ENCODE peak calls at places on chromosomes 6 and 20, in six cellular contexts. One of them, this sample, is unnamed.

GRCh38 chr20:5400164-5400762 is 83.5 kb upstream of the PROKR2 start:
- DNase-seq in neuronal stem cell: peak; percentile 67
- DNase-seq in lower lobe of right lung: no peak
- DNase-seq in heart right ventricle: no peak
- DNase-seq in right cardiac atrium: no peak
- DNase-seq in fibroblast of lung: peak; percentile 12
- DNase-seq in this sample: peak; percentile 4

GRCh38 chr6:7730852-7731251 is 5.0 kb downstream of the BMP6 start:
- DNase-seq in neuronal stem cell: no peak
- DNase-seq in lower lobe of right lung: no peak
- DNase-seq in heart right ventricle: no peak
- DNase-seq in right cardiac atrium: no peak
- DNase-seq in fibroblast of lung: peak; percentile 89
- DNase-seq in this sample: no peak

GRCh38 chr6:155710704-155711103 is 255.1 kb upstream of the NOX3 start:
- DNase-seq in neuronal stem cell: no peak
- DNase-seq in lower lobe of right lung: no peak
- DNase-seq in heart right ventricle: no peak
- DNase-seq in right cardiac atrium: no peak
- DNase-seq in fibroblast of lung: no peak
- DNase-seq in this sample: no peak

GRCh38 chr20:47540443-47541354 is 39.0 kb downstream of the NCOA3 start:
- DNase-seq in neuronal stem cell: no peak
- DNase-seq in lower lobe of right lung: no peak
- DNase-seq in heart right ventricle: no peak
- DNase-seq in right cardiac atrium: no peak
- DNase-seq in fibroblast of lung: peak; percentile 27
- DNase-seq in this sample: peak; percentile 42

GRCh38 chr20:46607191-46607848 is 43.9 kb downstream of the SLC13A3 start:
- DNase-seq in neuronal stem cell: no peak
- DNase-seq in lower lobe of right lung: no peak
- DNase-seq in heart right ventricle: no peak
- DNase-seq in right cardiac atrium: no peak
- DNase-seq in fibroblast of lung: no peak
- DNase-seq in this sample: no peak

GRCh38 chr6:21935561-21936028 is 342.0 kb downstream of the SOX4 start:
- DNase-seq in neuronal stem cell: no peak
- DNase-seq in lower lobe of right lung: no peak
- DNase-seq in heart right ventricle: no peak
- DNase-seq in right cardiac atrium: peak; percentile 54
- DNase-seq in fibroblast of lung: peak; percentile 68
- DNase-seq in this sample: peak; percentile 47

GRCh38 chr20:1108437-1108920 is 9.9 kb upstream of the PSMF1 start:
- DNase-seq in neuronal stem cell: peak; percentile 37
- DNase-seq in lower lobe of right lung: peak; percentile 65
- DNase-seq in heart right ventricle: peak; percentile 43
- DNase-seq in right cardiac atrium: peak; percentile 77
- DNase-seq in fibroblast of lung: peak; percentile 8
- DNase-seq in this sample: peak; percentile 70

GRCh38 chr6:105191351-105191750 is 11.5 kb upstream of the POPDC3 start:
- DNase-seq in neuronal stem cell: no peak
- DNase-seq in lower lobe of right lung: no peak
- DNase-seq in heart right ventricle: no peak
- DNase-seq in right cardiac atrium: no peak
- DNase-seq in fibroblast of lung: no peak
- DNase-seq in this sample: no peak

GRCh38 chr6:118617350-118617957 is 33.9 kb downstream of the CEP85L start:
- DNase-seq in neuronal stem cell: no peak
- DNase-seq in lower lobe of right lung: no peak
- DNase-seq in heart right ventricle: no peak
- DNase-seq in right cardiac atrium: no peak
- DNase-seq in fibroblast of lung: no peak
- DNase-seq in this sample: no peak

GRCh38 chr6:38508894-38509293 is 130.8 kb downstream of the BTBD9 start:
- DNase-seq in neuronal stem cell: no peak
- DNase-seq in lower lobe of right lung: no peak
- DNase-seq in heart right ventricle: no peak
- DNase-seq in right cardiac atrium: no peak
- DNase-seq in fibroblast of lung: peak; percentile 54
- DNase-seq in this sample: no peak

GRCh38 chr20:63811491-63811875 is 19.6 kb downstream of the ZBTB46 start:
- DNase-seq in neuronal stem cell: no peak
- DNase-seq in lower lobe of right lung: no peak
- DNase-seq in heart right ventricle: no peak
- DNase-seq in right cardiac atrium: no peak
- DNase-seq in fibroblast of lung: no peak
- DNase-seq in this sample: no peak

GRCh38 chr20:19012671-19013070 is 199.1 kb downstream of the SCP2D1 start:
- DNase-seq in neuronal stem cell: no peak
- DNase-seq in lower lobe of right lung: no peak
- DNase-seq in heart right ventricle: no peak
- DNase-seq in right cardiac atrium: no peak
- DNase-seq in fibroblast of lung: no peak
- DNase-seq in this sample: no peak

GRCh38 chr6:158536084-158536890 is 23.6 kb upstream of the TMEM181 start:
- DNase-seq in neuronal stem cell: peak; percentile 87
- DNase-seq in lower lobe of right lung: peak; percentile 83
- DNase-seq in heart right ventricle: peak; percentile 73
- DNase-seq in right cardiac atrium: peak; percentile 92
- DNase-seq in fibroblast of lung: peak; percentile 68
- DNase-seq in this sample: peak; percentile 71

GRCh38 chr6:13278991-13279390 is 49.3 kb downstream of the TBC1D7 start:
- DNase-seq in neuronal stem cell: no peak
- DNase-seq in lower lobe of right lung: no peak
- DNase-seq in heart right ventricle: no peak
- DNase-seq in right cardiac atrium: no peak
- DNase-seq in fibroblast of lung: no peak
- DNase-seq in this sample: no peak

GRCh38 chr6:47109281-47109680 is 67.1 kb upstream of the ADGRF1 start:
- DNase-seq in neuronal stem cell: no peak
- DNase-seq in lower lobe of right lung: no peak
- DNase-seq in heart right ventricle: no peak
- DNase-seq in right cardiac atrium: no peak
- DNase-seq in fibroblast of lung: peak; percentile 49
- DNase-seq in this sample: no peak

GRCh38 chr20:44643596-44644383 is 7.7 kb downstream of the ADA start:
- DNase-seq in neuronal stem cell: no peak
- DNase-seq in lower lobe of right lung: peak; percentile 69
- DNase-seq in heart right ventricle: peak; percentile 76
- DNase-seq in right cardiac atrium: peak; percentile 90
- DNase-seq in fibroblast of lung: peak; percentile 82
- DNase-seq in this sample: peak; percentile 33

GRCh38 chr6:77740380-77740779 is 87.5 kb downstream of the MEI4 start:
- DNase-seq in neuronal stem cell: no peak
- DNase-seq in lower lobe of right lung: no peak
- DNase-seq in heart right ventricle: no peak
- DNase-seq in right cardiac atrium: no peak
- DNase-seq in fibroblast of lung: peak; percentile 3
- DNase-seq in this sample: peak; percentile 37

GRCh38 chr6:113654396-113654795 is 202.7 kb upstream of the MARCKS start:
- DNase-seq in neuronal stem cell: no peak
- DNase-seq in lower lobe of right lung: peak; percentile 89
- DNase-seq in heart right ventricle: peak; percentile 29
- DNase-seq in right cardiac atrium: peak; percentile 86
- DNase-seq in fibroblast of lung: peak; percentile 83
- DNase-seq in this sample: no peak

GRCh38 chr20:12965212-12965879 is 43.4 kb upstream of the SPTLC3 start:
- DNase-seq in neuronal stem cell: no peak
- DNase-seq in lower lobe of right lung: no peak
- DNase-seq in heart right ventricle: no peak
- DNase-seq in right cardiac atrium: no peak
- DNase-seq in fibroblast of lung: no peak
- DNase-seq in this sample: no peak

GRCh38 chr20:1177680-1178079 is 7.1 kb downstream of the TMEM74B start:
- DNase-seq in neuronal stem cell: no peak
- DNase-seq in lower lobe of right lung: no peak
- DNase-seq in heart right ventricle: no peak
- DNase-seq in right cardiac atrium: no peak
- DNase-seq in fibroblast of lung: no peak
- DNase-seq in this sample: peak; percentile 37

GRCh38 chr20:1242530-1242929 is 16.7 kb downstream of the RAD21L1 start:
- DNase-seq in neuronal stem cell: no peak
- DNase-seq in lower lobe of right lung: no peak
- DNase-seq in heart right ventricle: no peak
- DNase-seq in right cardiac atrium: no peak
- DNase-seq in fibroblast of lung: peak; percentile 96
- DNase-seq in this sample: no peak

GRCh38 chr20:37986063-37986858 is 47.0 kb downstream of the TTI1 start:
- DNase-seq in neuronal stem cell: no peak
- DNase-seq in lower lobe of right lung: no peak
- DNase-seq in heart right ventricle: no peak
- DNase-seq in right cardiac atrium: no peak
- DNase-seq in fibroblast of lung: no peak
- DNase-seq in this sample: no peak

GRCh38 chr6:41723178-41723935 is 12.1 kb downstream of the TFEB start:
- DNase-seq in neuronal stem cell: no peak
- DNase-seq in lower lobe of right lung: peak; percentile 93
- DNase-seq in heart right ventricle: peak; percentile 78
- DNase-seq in right cardiac atrium: peak; percentile 89
- DNase-seq in fibroblast of lung: peak; percentile 89
- DNase-seq in this sample: no peak

GRCh38 chr6:5992551-5993225 is 14.0 kb downstream of the NRN1 start:
- DNase-seq in neuronal stem cell: no peak
- DNase-seq in lower lobe of right lung: no peak
- DNase-seq in heart right ventricle: no peak
- DNase-seq in right cardiac atrium: no peak
- DNase-seq in fibroblast of lung: no peak
- DNase-seq in this sample: no peak

GRCh38 chr6:108082539-108082938 is 8.0 kb upstream of the OSTM1 start:
- DNase-seq in neuronal stem cell: no peak
- DNase-seq in lower lobe of right lung: no peak
- DNase-seq in heart right ventricle: no peak
- DNase-seq in right cardiac atrium: no peak
- DNase-seq in fibroblast of lung: no peak
- DNase-seq in this sample: peak; percentile 31

DNA sequence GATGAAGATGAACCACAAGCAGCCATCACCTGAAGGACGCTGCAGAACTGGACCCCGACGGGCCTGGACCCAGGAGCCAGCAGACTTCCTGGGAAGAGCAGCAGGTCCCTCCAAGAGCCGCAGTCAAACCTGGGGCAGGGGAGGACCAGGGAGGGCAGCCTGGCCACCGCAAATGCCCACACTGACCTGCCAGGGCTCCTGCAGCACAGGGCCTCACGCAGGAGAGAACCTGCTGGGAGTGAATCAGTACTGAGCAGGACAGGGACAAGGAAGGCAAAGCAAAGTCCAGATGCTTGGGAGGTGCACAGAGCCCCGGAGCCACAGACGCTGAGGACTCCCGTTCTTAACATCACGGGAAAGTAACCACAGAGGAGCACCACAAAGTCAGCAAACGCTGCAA is 75.2 kb downstream of the TAF4 start:
- DNase-seq in neuronal stem cell: no peak
- DNase-seq in lower lobe of right lung: no peak
- DNase-seq in heart right ventricle: no peak
- DNase-seq in right cardiac atrium: no peak
- DNase-seq in fibroblast of lung: no peak
- DNase-seq in this sample: no peak
- H3K9me3 ChIP-seq in neuronal stem cell: peaks cover 14% of the 10 kb centered on the region
- H3K9me3 ChIP-seq in lower lobe of right lung: peaks cover 19% of the 10 kb centered on the region
- H3K9me3 ChIP-seq in heart right ventricle: peaks cover 23% of the 10 kb centered on the region
- H3K9me3 ChIP-seq in right cardiac atrium: no peaks in the 10 kb centered on the region
- H3K9me3 ChIP-seq in fibroblast of lung: no peaks in the 10 kb centered on the region
- H3K9me3 ChIP-seq in this sample: no peaks in the 10 kb centered on the region

GRCh38 chr6:139593081-139593480 is 218.6 kb upstream of the CITED2 start:
- DNase-seq in neuronal stem cell: no peak
- DNase-seq in lower lobe of right lung: no peak
- DNase-seq in heart right ventricle: no peak
- DNase-seq in right cardiac atrium: no peak
- DNase-seq in fibroblast of lung: no peak
- DNase-seq in this sample: no peak

GRCh38 chr6:139594333-139594965 is 220.0 kb upstream of the CITED2 start:
- DNase-seq in neuronal stem cell: no peak
- DNase-seq in lower lobe of right lung: no peak
- DNase-seq in heart right ventricle: no peak
- DNase-seq in right cardiac atrium: no peak
- DNase-seq in fibroblast of lung: no peak
- DNase-seq in this sample: no peak

GRCh38 chr6:139591075-139591474 is 216.6 kb upstream of the CITED2 start:
- DNase-seq in neuronal stem cell: no peak
- DNase-seq in lower lobe of right lung: no peak
- DNase-seq in heart right ventricle: no peak
- DNase-seq in right cardiac atrium: no peak
- DNase-seq in fibroblast of lung: no peak
- DNase-seq in this sample: no peak

GRCh38 chr6:139590206-139590605 is 215.8 kb upstream of the CITED2 start:
- DNase-seq in neuronal stem cell: no peak
- DNase-seq in lower lobe of right lung: no peak
- DNase-seq in heart right ventricle: no peak
- DNase-seq in right cardiac atrium: no peak
- DNase-seq in fibroblast of lung: no peak
- DNase-seq in this sample: peak; percentile 21

GRCh38 chr6:139592011-139592410 is 217.6 kb upstream of the CITED2 start:
- DNase-seq in neuronal stem cell: no peak
- DNase-seq in lower lobe of right lung: no peak
- DNase-seq in heart right ventricle: no peak
- DNase-seq in right cardiac atrium: no peak
- DNase-seq in fibroblast of lung: no peak
- DNase-seq in this sample: no peak
- H3K9me3 ChIP-seq in neuronal stem cell: no peaks in the 10 kb centered on the region
- H3K9me3 ChIP-seq in lower lobe of right lung: no peaks in the 10 kb centered on the region
- H3K9me3 ChIP-seq in heart right ventricle: no peaks in the 10 kb centered on the region
- H3K9me3 ChIP-seq in right cardiac atrium: no peaks in the 10 kb centered on the region
- H3K9me3 ChIP-seq in fibroblast of lung: no peaks in the 10 kb centered on the region
- H3K9me3 ChIP-seq in this sample: no peaks in the 10 kb centered on the region

GRCh38 chr6:27451660-27452390 is 21.1 kb downstream of the ZNF184 start:
- DNase-seq in neuronal stem cell: no peak
- DNase-seq in lower lobe of right lung: no peak
- DNase-seq in heart right ventricle: no peak
- DNase-seq in right cardiac atrium: no peak
- DNase-seq in fibroblast of lung: no peak
- DNase-seq in this sample: no peak

GRCh38 chr6:27448456-27448855 is 24.4 kb downstream of the ZNF184 start:
- DNase-seq in neuronal stem cell: no peak
- DNase-seq in lower lobe of right lung: no peak
- DNase-seq in heart right ventricle: no peak
- DNase-seq in right cardiac atrium: no peak
- DNase-seq in fibroblast of lung: no peak
- DNase-seq in this sample: no peak

DNA sequence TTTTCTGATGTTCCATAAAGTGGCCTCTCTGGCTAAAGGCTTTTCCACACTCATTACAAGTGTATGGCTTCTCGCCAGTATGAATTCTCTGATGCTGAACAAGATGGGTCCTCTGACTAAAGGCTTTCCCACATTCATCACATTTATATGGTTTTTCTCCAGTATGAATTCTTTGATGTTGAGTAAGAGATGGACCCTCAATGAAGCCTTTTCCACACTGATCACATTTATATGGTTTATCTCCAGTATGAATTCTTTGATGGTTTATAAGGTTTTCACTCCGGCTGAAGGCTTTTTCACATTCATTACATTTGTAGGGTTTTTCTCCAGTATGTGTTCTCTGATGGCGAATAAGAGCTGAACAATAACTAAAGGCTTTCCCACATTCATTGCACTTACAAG is 20.4 kb downstream of the ZNF184 start:
- DNase-seq in neuronal stem cell: no peak
- DNase-seq in lower lobe of right lung: no peak
- DNase-seq in heart right ventricle: no peak
- DNase-seq in right cardiac atrium: no peak
- DNase-seq in fibroblast of lung: peak; percentile 11
- DNase-seq in this sample: no peak
- H3K9me3 ChIP-seq in neuronal stem cell: peaks cover 100% of the 10 kb centered on the region
- H3K9me3 ChIP-seq in lower lobe of right lung: peaks cover 98% of the 10 kb centered on the region
- H3K9me3 ChIP-seq in heart right ventricle: peaks cover 100% of the 10 kb centered on the region
- H3K9me3 ChIP-seq in right cardiac atrium: peaks cover 6% of the 10 kb centered on the region
- H3K9me3 ChIP-seq in fibroblast of lung: peaks cover 8% of the 10 kb centered on the region
- H3K9me3 ChIP-seq in this sample: peaks cover 6% of the 10 kb centered on the region

GRCh38 chr6:150719099-150719767 is 119.5 kb downstream of the PLEKHG1 start:
- DNase-seq in neuronal stem cell: no peak
- DNase-seq in lower lobe of right lung: no peak
- DNase-seq in heart right ventricle: no peak
- DNase-seq in right cardiac atrium: no peak
- DNase-seq in fibroblast of lung: peak; percentile 40
- DNase-seq in this sample: no peak
- H3K9me3 ChIP-seq in neuronal stem cell: no peaks in the 10 kb centered on the region
- H3K9me3 ChIP-seq in lower lobe of right lung: no peaks in the 10 kb centered on the region
- H3K9me3 ChIP-seq in heart right ventricle: no peaks in the 10 kb centered on the region
- H3K9me3 ChIP-seq in right cardiac atrium: no peaks in the 10 kb centered on the region
- H3K9me3 ChIP-seq in fibroblast of lung: no peaks in the 10 kb centered on the region
- H3K9me3 ChIP-seq in this sample: no peaks in the 10 kb centered on the region